ENCODE peak calls at places on chromosomes 6 and 20, in four cellular contexts. G, C, F and I are unnamed samples. For H3K4me1, the result is how much of the 10 kb centered on the place peaks cover.

GRCh38 chr6:22444335-22444734 is 125.0 kb upstream of the HDGFL1 start:
- DNase-seq in C (no peak), G (no peak), F (no peak), I (no peak)

GRCh38 chr20:62874745-62875344 is 13.2 kb upstream of the TCFL5 start:
- DNase-seq in G (no peak), F (no peak), C (peak), I (no peak)

GRCh38 chr6:168024951-168025510 is 27.6 kb downstream of the KIF25 start:
- DNase-seq in C (no peak), G (no peak), F (no peak), I (no peak)

GRCh38 chr6:41755895-41756294 is 8.7 kb upstream of the PGC start:
- DNase-seq in G (no peak), F (no peak), C (no peak), I (no peak)

GRCh38 chr20:49346682-49347081 is 68.8 kb upstream of the ZNFX1 start:
- DNase-seq in C (no peak), F (peak), G (no peak), I (no peak)

GRCh38 chr20:46979603-46980241 is 85.1 kb downstream of the EYA2 start:
- DNase-seq in C (no peak), G (no peak), F (no peak), I (peak)

GRCh38 chr6:50819906-50820589 is 1.4 kb downstream of the TFAP2B start:
- DNase-seq in F (peak), C (no peak), G (no peak), I (peak)

GRCh38 chr20:58642465-58642864 is 8.6 kb upstream of the STX16 start:
- DNase-seq in G (no peak), C (no peak), F (no peak), I (no peak)

GRCh38 chr20:6870559-6870958 is 103.1 kb downstream of the BMP2 start:
- DNase-seq in F (no peak), G (no peak), C (no peak), I (no peak)

GRCh38 chr6:43927525-43928210 is 157.7 kb downstream of the VEGFA start:
- DNase-seq in G (no peak), F (peak), C (peak), I (no peak)

GRCh38 chr20:7470912-7471311 is 469.3 kb downstream of the HAO1 start:
- DNase-seq in F (no peak), G (no peak), C (no peak), I (no peak)

GRCh38 chr20:13692802-13693736 is 54.3 kb upstream of the TASP1 start:
- DNase-seq in F (no peak), C (no peak), G (no peak), I (no peak)

GRCh38 chr20:38290829-38291581 is 13.0 kb upstream of the BPI start:
- DNase-seq in C (no peak), G (no peak), F (peak), I (peak)

GRCh38 chr6:36577298-36577697 is 16.9 kb upstream of the SRSF3 start:
- DNase-seq in F (no peak), G (no peak), C (no peak), I (peak)

GRCh38 chr20:39264506-39265172 is 302.5 kb downstream of the DHX35 start:
- DNase-seq in F (peak), C (peak), G (no peak), I (peak)

GRCh38 chr6:53338304-53338703 is 10.4 kb downstream of the ELOVL5 start:
- DNase-seq in F (no peak), G (no peak), C (no peak), I (no peak)

GRCh38 chr6:47452899-47453298 is 24.7 kb upstream of the CD2AP start:
- DNase-seq in G (no peak), C (no peak), F (no peak), I (no peak)

GRCh38 chr6:35083507-35083906 is 57.6 kb downstream of the TCP11 start:
- DNase-seq in G (no peak), F (no peak), C (peak), I (no peak)

GRCh38 chr20:61951695-61952533 is 113.8 kb downstream of the TAF4 start:
- DNase-seq in F (peak), C (no peak), G (no peak), I (peak)

GRCh38 chr6:132246632-132247270 is 154.5 kb downstream of the MOXD1 start:
- DNase-seq in C (no peak), F (no peak), G (no peak), I (no peak)

GRCh38 chr6:130617658-130618057 is 209.5 kb upstream of the SMLR1 start:
- DNase-seq in G (no peak), C (no peak), F (peak), I (no peak)

GRCh38 chr6:27592481-27593199 is 119.7 kb upstream of the ZNF184 start:
- DNase-seq in C (no peak), G (no peak), F (peak), I (peak)

GRCh38 chr20:31608256-31608980 is 3.3 kb downstream of the ID1 start:
- DNase-seq in C (peak), G (no peak), F (no peak), I (peak)

GRCh38 chr6:53263915-53264314 is 84.8 kb downstream of the ELOVL5 start:
- DNase-seq in G (no peak), C (no peak), F (no peak), I (no peak)

GRCh38 chr6:45741437-45742166 is 274.1 kb downstream of the CLIC5 start:
- DNase-seq in F (no peak), G (no peak), C (no peak), I (peak)

GRCh38 chr6:28383235-28384142 is 16.1 kb downstream of the ZSCAN12 start:
- DNase-seq in C (peak), F (peak), G (peak), I (no peak)

GRCh38 chr6:301526-301925 is 9.2 kb downstream of the DUSP22 start:
- DNase-seq in G (no peak), C (peak), F (no peak), I (no peak)

GRCh38 chr20:39874049-39874893 is 814.8 kb downstream of the MAFB start:
- DNase-seq in F (peak), G (no peak), C (peak), I (peak)

GRCh38 chr6:34145161-34146020 is 496 bp downstream of the GRM4 start:
- DNase-seq in F (peak), G (peak), C (peak), I (no peak)

GRCh38 chr6:23180504-23181293 is 611.3 kb downstream of the HDGFL1 start:
- DNase-seq in C (no peak), F (peak), G (no peak), I (peak)

GRCh38 chr20:44745560-44746366 is at the start of gene KCNK15:
- DNase-seq in C (peak), G (peak), F (no peak), I (no peak)

GRCh38 chr6:165059032-165059431 is 250.4 kb downstream of the C6orf118 start:
- DNase-seq in F (no peak), C (no peak), G (no peak), I (peak)

GRCh38 chr6:165055231-165055630 is 254.2 kb downstream of the C6orf118 start:
- DNase-seq in G (no peak), F (peak), C (no peak), I (peak)

GRCh38 chr6:165056292-165056691 is 253.1 kb downstream of the C6orf118 start:
- DNase-seq in C (no peak), F (no peak), G (no peak), I (no peak)

DNA sequence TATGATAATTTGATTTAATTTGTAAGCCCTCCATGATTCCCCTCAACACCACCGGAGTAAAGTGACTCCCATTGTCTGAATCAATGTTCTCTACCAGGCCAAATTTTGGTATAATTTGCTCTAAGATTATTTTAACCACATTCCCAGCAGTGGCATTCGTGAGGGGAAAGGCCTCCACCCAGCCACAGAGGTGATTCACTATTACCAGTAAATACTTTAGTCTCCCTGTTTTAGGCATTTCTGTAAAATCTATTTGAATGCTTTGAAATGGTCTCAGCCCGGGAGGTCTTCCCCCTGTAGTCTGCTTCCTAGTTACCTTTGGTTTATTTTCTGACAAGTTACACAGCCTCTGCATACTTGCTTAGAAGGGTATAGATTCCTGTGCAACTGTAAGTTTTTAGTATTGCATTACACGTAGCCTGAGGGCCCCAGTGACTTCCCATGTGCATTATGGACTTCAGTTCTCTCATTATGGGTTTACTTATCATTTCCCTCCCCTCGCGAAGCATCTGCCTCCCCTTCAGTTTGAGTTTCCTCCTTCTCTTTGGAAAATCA is 248.7 kb downstream of the C6orf118 start:
- DNase-seq in G (no peak), C (no peak), F (peak), I (no peak)
- H3K4me1 ChIP-seq in G (under half), C (under half), F (under half), I (under half)

GRCh38 chr6:158770948-158771347 is 48.2 kb downstream of the EZR start:
- DNase-seq in G (no peak), C (peak), F (no peak), I (peak)
- H3K4me1 ChIP-seq in G (under half), C (under half), F (under half), I (under half)

GRCh38 chr6:151320140-151320539 is 71.2 kb downstream of the ZBTB2 start:
- DNase-seq in C (no peak), F (no peak), G (no peak), I (no peak)
- H3K4me1 ChIP-seq in C (under half), F (under half), G (under half), I (under half)

GRCh38 chr6:156980515-156980914 is 203.3 kb downstream of the ARID1B start:
- DNase-seq in F (no peak), C (no peak), G (no peak), I (peak)

GRCh38 chr6:156976144-156977088 is 199.2 kb downstream of the ARID1B start:
- DNase-seq in C (no peak), G (peak), F (no peak), I (no peak)

GRCh38 chr6:156978948-156979347 is 201.8 kb downstream of the ARID1B start:
- DNase-seq in G (no peak), F (no peak), C (no peak), I (no peak)

GRCh38 chr6:156975414-156975813 is 198.2 kb downstream of the ARID1B start:
- DNase-seq in F (no peak), C (no peak), G (no peak), I (no peak)

DNA sequence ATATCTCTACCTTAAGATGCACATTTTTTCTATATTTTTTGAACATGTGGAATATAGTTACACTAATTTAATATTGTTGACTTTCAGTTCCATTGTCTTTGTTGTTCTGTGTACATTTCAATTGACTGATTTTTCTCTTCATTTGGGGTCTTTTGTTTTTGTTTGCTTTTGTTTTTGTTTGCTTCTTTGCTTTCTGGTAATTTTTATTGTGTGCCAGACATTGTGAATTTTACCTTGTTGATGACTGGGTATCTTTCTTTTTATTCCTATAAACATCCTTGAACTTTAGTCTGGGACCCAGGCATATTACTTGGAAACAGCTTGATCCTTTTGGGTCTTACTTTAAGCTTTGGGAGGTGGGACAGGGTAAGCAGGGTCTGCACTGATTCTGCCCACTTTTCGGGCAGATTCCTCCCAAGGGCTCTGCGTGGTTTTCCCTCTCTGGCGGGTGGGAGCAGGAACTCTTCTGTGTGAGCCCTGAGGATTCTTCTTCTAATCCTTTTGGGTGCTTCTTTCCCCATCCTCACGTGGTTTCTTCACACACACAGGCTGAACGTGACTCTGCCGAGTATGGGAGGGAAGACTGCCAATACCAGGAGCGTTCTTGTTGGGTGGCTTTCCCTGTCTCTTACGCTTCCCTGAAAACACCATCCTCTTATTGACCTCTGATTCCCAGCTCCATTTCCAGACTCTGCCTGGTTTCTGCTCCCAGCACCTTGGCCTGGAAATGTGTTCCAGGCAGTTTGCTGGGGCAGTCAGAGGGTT is 200.5 kb downstream of the ARID1B start:
- DNase-seq in F (peak), G (no peak), C (no peak), I (peak)
- H3K4me1 ChIP-seq in F (under half), G (under half), C (under half), I (under half)